ENCODE peak calls at places on chromosomes 3 and 15, in eight cellular contexts. T, S, F, O, X, Y, V and C are unnamed samples.

GRCh38 chr15:71114887-71115566 is at the start of gene THSD4:
- DNase-seq in T (no peak), S (peak; percentile 83), F (peak; percentile 95), O (peak; percentile 90), X (peak; percentile 69), Y (no peak), V (peak; percentile 76), C (no peak)

GRCh38 chr3:69861556-69861955 is 122.3 kb downstream of the MITF start:
- DNase-seq in T (no peak), S (no peak), F (no peak), O (no peak), X (no peak), Y (no peak), V (no peak), C (no peak)

GRCh38 chr3:19147905-19148767 is at the start of gene KCNH8:
- DNase-seq in T (no peak), S (peak; percentile 75), F (peak; percentile 83), O (no peak), X (no peak), Y (no peak), V (no peak), C (no peak)

GRCh38 chr15:78838480-78838879 is 27.2 kb upstream of the ADAMTS7 start:
- DNase-seq in T (no peak), S (no peak), F (no peak), O (no peak), X (peak; percentile 24), Y (no peak), V (no peak), C (no peak)

GRCh38 chr15:47570451-47570850 is 146.9 kb upstream of the SEMA6D start:
- DNase-seq in T (no peak), S (peak; percentile 66), F (no peak), O (no peak), X (no peak), Y (no peak), V (no peak), C (no peak)

GRCh38 chr3:157122116-157122515 is 37.8 kb downstream of the CCNL1 start:
- DNase-seq in T (no peak), S (no peak), F (no peak), O (no peak), X (peak; percentile 90), Y (no peak), V (peak; percentile 99), C (peak; percentile 96)

GRCh38 chr3:149450281-149450680 is 24.2 kb upstream of the TM4SF4 start:
- DNase-seq in T (no peak), S (no peak), F (no peak), O (no peak), X (no peak), Y (no peak), V (no peak), C (no peak)

GRCh38 chr3:10855871-10856662 is 40.0 kb downstream of the SLC6A11 start:
- DNase-seq in T (no peak), S (no peak), F (peak; percentile 72), O (no peak), X (no peak), Y (no peak), V (no peak), C (no peak)

GRCh38 chr3:132352556-132353143 is 35.4 kb downstream of the ACP3 start:
- DNase-seq in T (peak; percentile 36), S (peak; percentile 67), F (peak; percentile 87), O (no peak), X (peak; percentile 80), Y (no peak), V (peak; percentile 53), C (peak; percentile 42)

GRCh38 chr3:129597087-129597791 is 9.2 kb downstream of the PLXND1 start:
- DNase-seq in T (no peak), S (no peak), F (no peak), O (no peak), X (peak; percentile 73), Y (no peak), V (no peak), C (no peak)

GRCh38 chr15:57220220-57220619 is 156.1 kb upstream of the CGNL1 start:
- DNase-seq in T (no peak), S (no peak), F (no peak), O (no peak), X (peak; percentile 85), Y (no peak), V (no peak), C (peak; percentile 61)

DNA sequence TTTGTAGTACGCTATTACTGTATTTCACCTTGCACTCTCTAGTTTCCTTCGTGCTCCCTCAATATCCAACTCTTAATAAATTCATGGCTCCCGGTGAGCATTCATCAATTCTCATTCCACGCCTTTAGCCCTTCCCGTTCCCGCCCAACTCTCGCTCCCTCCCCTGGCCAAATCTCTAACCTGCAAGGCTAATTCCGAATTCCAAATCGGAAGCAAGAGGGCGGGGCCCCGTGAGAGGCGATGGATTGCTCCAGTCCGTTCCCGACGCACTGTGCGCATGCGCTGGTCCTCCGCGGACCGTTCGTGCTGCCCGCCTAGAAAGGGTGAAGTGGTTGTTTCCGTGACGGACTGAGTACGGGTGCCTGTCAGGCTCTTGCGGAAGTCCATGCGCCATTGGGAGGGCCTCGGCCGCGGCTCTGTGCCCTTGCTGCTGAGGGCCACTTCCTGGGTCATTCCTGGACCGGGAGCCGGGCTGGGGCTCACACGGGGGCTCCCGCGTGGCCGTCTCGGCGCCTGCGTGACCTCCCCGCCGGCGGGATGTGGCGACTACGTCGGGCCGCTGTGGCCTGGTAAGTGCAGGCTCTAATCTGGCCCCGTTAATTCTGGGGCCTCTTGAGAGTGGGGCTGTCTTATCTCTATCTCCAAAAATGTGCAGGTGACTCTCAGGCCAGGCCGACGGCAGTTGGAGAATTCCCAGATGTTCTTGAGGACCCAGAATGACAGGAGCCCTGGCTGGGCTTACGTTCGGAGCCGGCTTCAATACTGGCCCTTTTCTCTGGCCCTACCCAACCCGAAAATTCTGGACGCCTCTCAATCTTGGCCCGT is at the start of gene OPA1:
- DNase-seq in T (peak; percentile 97), S (peak; percentile 94), F (peak; percentile 99), O (peak; percentile 99), X (peak; percentile 99), Y (peak; percentile 98), V (peak; percentile 98), C (peak; percentile 98)
- TF ChIP-seq CTCF in T (peak; percentile 54), S (no peak), F (peak; percentile 58), O (peak; percentile 23), X (peak; percentile 18), Y (peak; percentile 20), V (no peak), C (peak; percentile 39)

DNA sequence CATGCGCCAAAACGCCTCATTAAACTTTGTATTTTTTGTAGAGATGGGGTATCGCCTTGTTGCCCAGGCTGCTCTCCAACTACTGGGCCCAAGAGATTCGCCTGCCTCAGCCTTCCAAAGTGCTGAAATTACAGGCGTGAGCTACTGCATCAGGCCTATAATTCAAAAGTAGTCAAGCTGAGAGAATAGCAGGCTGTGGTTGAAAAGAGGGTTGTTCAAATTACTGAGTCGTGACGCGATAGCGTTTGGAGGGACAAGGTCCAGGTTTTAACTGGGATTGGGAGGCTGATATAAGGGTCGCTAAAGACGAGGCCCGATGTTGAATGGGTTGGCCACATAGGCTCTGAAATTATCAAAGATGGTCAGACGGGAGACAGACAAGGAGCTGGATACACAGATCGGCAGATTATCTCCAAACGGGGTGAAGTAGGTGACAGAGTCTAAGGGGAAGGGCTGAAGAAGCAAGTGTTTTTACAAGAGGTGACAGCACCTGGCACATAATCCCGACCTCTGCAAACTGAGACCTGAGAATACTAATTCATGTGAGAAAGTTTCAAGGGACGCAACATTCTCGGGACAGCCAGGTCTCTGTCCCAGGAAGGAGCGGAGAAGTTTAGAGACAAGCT is 772 bp upstream of the ARID3B start:
- DNase-seq in T (no peak), S (no peak), F (peak; percentile 59), O (no peak), X (no peak), Y (no peak), V (no peak), C (no peak)
- H3K4me3 ChIP-seq in T (peak overlapping the region; percentile 99), S (peak overlapping the region; percentile 80), F (peak overlapping the region; percentile 90), O (peak overlapping the region; percentile 89), X (peak overlapping the region; percentile 92), Y (peak overlapping the region; percentile 97), V (peak overlapping the region; percentile 68), C (peak overlapping the region; percentile 84)

GRCh38 chr15:65423977-65424679 is 1.4 kb upstream of the IGDCC4 start:
- DNase-seq in T (no peak), S (no peak), F (peak; percentile 52), O (no peak), X (peak; percentile 12), Y (no peak), V (no peak), C (no peak)

GRCh38 chr15:65420975-65421359 is 1.8 kb downstream of the IGDCC4 start:
- DNase-seq in T (no peak), S (no peak), F (no peak), O (no peak), X (no peak), Y (no peak), V (no peak), C (no peak)

GRCh38 chr15:65424683-65425082 is 1.9 kb upstream of the IGDCC4 start:
- DNase-seq in T (no peak), S (no peak), F (peak; percentile 50), O (no peak), X (no peak), Y (no peak), V (no peak), C (no peak)

GRCh38 chr15:65421360-65422215 is 1.2 kb downstream of the IGDCC4 start:
- DNase-seq in T (no peak), S (peak; percentile 99), F (peak; percentile 98), O (no peak), X (peak; percentile 63), Y (no peak), V (no peak), C (peak; percentile 46)

DNA sequence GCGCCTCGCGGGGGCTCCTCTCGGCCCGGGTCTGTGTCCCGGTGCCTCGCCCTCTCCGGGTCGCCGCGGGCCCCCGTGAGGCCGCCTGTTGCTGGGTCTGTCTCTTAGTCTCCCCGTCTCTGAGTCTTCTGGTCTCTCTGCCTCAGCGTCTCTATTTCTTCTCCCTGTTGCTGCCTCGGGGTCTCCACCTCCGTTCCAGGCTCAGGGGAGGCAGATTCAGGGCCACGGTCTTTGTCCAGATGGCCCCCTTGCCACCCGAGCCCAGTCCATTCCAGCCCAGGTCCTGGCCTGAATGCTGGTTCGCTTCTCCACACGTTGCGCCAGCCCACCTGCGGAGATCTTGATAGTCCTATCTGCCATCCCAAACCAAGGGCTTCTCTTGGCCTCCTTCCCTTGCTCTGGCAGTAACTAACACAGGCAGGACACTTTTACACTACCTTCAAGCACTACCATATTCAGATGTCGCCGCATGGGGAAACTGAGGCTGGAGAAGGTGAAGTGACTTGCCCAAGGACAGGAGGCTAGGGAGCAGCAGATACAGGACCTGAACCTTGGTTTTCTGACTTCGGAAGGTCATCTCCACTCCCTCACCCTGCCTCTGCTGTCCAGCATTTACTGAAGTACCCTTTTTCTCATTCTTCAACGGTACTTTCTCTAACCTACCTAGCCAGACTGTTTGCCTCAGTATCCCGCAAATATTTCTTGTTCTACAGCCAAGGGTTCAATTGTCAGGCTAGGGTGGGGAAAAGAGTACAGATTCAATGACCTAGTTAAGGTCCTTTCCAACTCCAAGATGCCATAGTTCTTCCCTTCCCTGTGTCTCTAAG is 616 bp upstream of the IGDCC4 start:
- DNase-seq in T (no peak), S (peak; percentile 36), F (peak; percentile 83), O (no peak), X (no peak), Y (no peak), V (no peak), C (no peak)
- H3K27me3 ChIP-seq in T (no peaks in the 10 kb centered on the region), S (no peaks in the 10 kb centered on the region), F (no peaks in the 10 kb centered on the region), O (peaks cover 28% of the 10 kb centered on the region), X (peaks cover 5% of the 10 kb centered on the region), Y (no peaks in the 10 kb centered on the region), V (peaks cover 4% of the 10 kb centered on the region), C (peaks cover 18% of the 10 kb centered on the region)

DNA sequence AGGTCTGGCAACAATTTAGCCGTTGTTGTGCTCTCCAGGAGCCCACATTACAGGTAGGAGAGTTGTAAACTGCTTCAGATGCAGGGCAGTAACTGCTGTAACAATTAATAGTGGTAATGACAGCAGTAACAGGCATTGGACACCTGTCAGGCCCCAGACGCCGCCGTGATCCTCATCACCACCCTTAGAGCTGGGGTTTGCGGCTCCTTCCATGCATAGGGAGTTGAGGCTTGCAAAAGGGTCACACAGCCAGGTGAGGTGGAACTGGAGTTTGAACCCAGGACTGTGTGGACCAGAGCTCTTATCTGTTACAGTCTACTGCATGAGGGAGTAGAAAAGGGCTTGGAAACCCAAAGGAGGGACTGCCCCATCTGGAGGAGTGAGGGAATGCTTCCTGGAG is 26.8 kb upstream of the NR2C2 start:
- DNase-seq in T (no peak), S (no peak), F (no peak), O (no peak), X (no peak), Y (no peak), V (no peak), C (no peak)
- TF ChIP-seq CTCF in T (no peak), S (no peak), F (no peak), O (no peak), X (no peak), Y (no peak), V (no peak), C (no peak)